ENCODE peak calls at places on chromosomes 3 and 15, in ten cellular contexts. E, T, K, R, W, U, A, J, X and C are unnamed samples.

GRCh38 chr3:53191836-53192480 is 30.9 kb downstream of the PRKCD start:
- DNase-seq in K (no peak), R (no peak), J (no peak), A (no peak), E (no peak), X (no peak), T (peak; percentile 81), W (no peak), U (no peak), C (no peak)

GRCh38 chr3:128482857-128483656 is 9.9 kb downstream of the GATA2 start:
- DNase-seq in R (peak; percentile 69), J (peak; percentile 72), X (no peak), U (peak; percentile 62), A (no peak), W (no peak), T (peak; percentile 82), E (peak; percentile 47), K (peak; percentile 60), C (peak; percentile 89)

GRCh38 chr3:110248666-110249065 is 823.0 kb upstream of the NECTIN3 start:
- DNase-seq in A (no peak), K (no peak), J (no peak), T (no peak), X (no peak), R (peak; percentile 17), E (no peak), W (no peak), U (no peak), C (peak; percentile 26)

GRCh38 chr3:124260206-124260915 is 268.4 kb upstream of the ROPN1 start:
- DNase-seq in X (no peak), U (peak; percentile 84), E (no peak), K (peak; percentile 84), W (no peak), J (peak; percentile 72), R (peak; percentile 90), T (no peak), A (peak; percentile 48), C (peak; percentile 56)

GRCh38 chr3:124829175-124829818 is 57.9 kb downstream of the ITGB5 start:
- DNase-seq in K (peak; percentile 66), A (no peak), W (no peak), E (no peak), T (no peak), R (peak; percentile 48), X (no peak), J (no peak), U (no peak), C (no peak)

GRCh38 chr15:39743611-39744010 is 39.0 kb downstream of the FSIP1 start:
- DNase-seq in K (no peak), E (no peak), R (no peak), J (peak; percentile 76), A (no peak), W (no peak), T (no peak), X (no peak), U (no peak), C (no peak)

GRCh38 chr15:46260937-46261336 is 626.1 kb downstream of the SQOR start:
- DNase-seq in R (no peak), K (no peak), W (no peak), T (no peak), X (no peak), E (peak; percentile 42), A (no peak), J (peak; percentile 5), U (no peak), C (no peak)

GRCh38 chr3:132522353-132522752 is 74.7 kb upstream of the ACKR4 start:
- DNase-seq in U (no peak), W (no peak), J (no peak), E (no peak), A (no peak), R (no peak), X (no peak), T (no peak), K (no peak), C (no peak)

GRCh38 chr3:171186817-171187216 is 160.3 kb upstream of the SLC2A2 start:
- DNase-seq in W (no peak), E (no peak), J (no peak), X (no peak), K (no peak), A (no peak), T (no peak), U (no peak), R (no peak), C (no peak)

GRCh38 chr3:171185959-171186358 is 159.4 kb upstream of the SLC2A2 start:
- DNase-seq in R (no peak), K (no peak), U (no peak), T (no peak), J (no peak), A (no peak), E (no peak), X (no peak), W (no peak), C (no peak)

GRCh38 chr3:171186383-171186782 is 159.9 kb upstream of the SLC2A2 start:
- DNase-seq in R (peak; percentile 58), X (no peak), J (no peak), T (no peak), U (peak; percentile 35), K (peak; percentile 40), W (no peak), A (no peak), E (no peak), C (no peak)

GRCh38 chr3:171189394-171189793 is 162.9 kb upstream of the SLC2A2 start:
- DNase-seq in U (no peak), T (no peak), E (no peak), W (no peak), J (no peak), K (no peak), X (no peak), A (no peak), R (no peak), C (no peak)

DNA sequence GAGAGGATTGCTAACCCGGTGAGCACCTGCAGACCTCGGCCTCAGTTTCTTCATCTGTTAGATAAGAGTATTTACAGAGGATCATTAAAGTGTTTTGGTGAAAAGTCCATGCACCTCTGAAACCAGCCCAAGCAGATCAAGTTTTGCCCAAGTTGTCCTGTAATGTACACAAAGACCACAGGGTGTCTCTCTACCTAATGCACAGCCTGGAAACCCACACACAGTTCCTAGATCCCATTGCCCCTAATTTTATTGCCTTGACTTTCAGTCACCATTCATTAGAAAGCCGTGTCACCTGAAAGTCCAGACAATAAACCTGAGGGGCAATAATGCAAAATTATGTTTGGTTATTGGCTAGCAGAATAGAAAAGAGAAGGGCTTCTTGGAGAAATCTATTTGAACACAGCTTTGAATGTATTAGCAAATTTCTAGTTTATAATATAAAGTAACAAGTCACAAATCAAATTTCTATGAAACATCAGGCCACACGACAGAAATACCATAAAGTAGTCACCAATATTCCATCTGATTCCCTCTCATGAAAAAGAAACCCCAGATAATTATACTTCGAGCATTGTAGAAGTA is 161.3 kb upstream of the SLC2A2 start:
- DNase-seq in J (peak; percentile 61), U (peak; percentile 69), A (no peak), R (peak; percentile 43), X (no peak), T (no peak), E (no peak), W (no peak), K (peak; percentile 61), C (peak; percentile 55)
- TF ChIP-seq CTCF in J (peak; percentile 85), U (peak; percentile 77), A (peak; percentile 62), R (peak; percentile 72), X (peak; percentile 17), T (peak; percentile 54), E (peak; percentile 22), W (peak; percentile 48), K (peak; percentile 72), C (peak; percentile 77)

GRCh38 chr3:45503904-45504651 is 90.5 kb upstream of the LIMD1 start:
- DNase-seq in A (no peak), U (no peak), R (no peak), J (no peak), T (no peak), E (no peak), X (no peak), K (no peak), W (no peak), C (no peak)

GRCh38 chr3:45498532-45498931 is 96.0 kb upstream of the LIMD1 start:
- DNase-seq in W (no peak), K (no peak), U (no peak), E (no peak), X (no peak), R (no peak), T (no peak), J (no peak), A (no peak), C (no peak)

GRCh38 chr3:45497963-45498362 is 96.6 kb upstream of the LIMD1 start:
- DNase-seq in R (peak; percentile 33), T (no peak), K (no peak), U (no peak), A (no peak), J (no peak), E (no peak), W (no peak), X (no peak), C (peak; percentile 33)

GRCh38 chr3:45496550-45496949 is 98.0 kb upstream of the LIMD1 start:
- DNase-seq in W (no peak), J (no peak), K (peak; percentile 77), T (no peak), A (no peak), U (peak; percentile 91), E (no peak), X (no peak), R (peak; percentile 27), C (no peak)

GRCh38 chr3:45499529-45499928 is 95.0 kb upstream of the LIMD1 start:
- DNase-seq in W (no peak), E (no peak), J (peak; percentile 72), T (no peak), K (peak; percentile 76), A (no peak), R (peak; percentile 72), X (no peak), U (peak; percentile 74), C (peak; percentile 67)
- TF ChIP-seq CTCF in W (peak; percentile 49), E (no peak), J (peak; percentile 66), T (peak; percentile 32), K (peak; percentile 47), A (peak; percentile 45), R (peak; percentile 61), X (no peak), U (peak; percentile 23), C (peak; percentile 38)

GRCh38 chr15:66080791-66081475 is 172.6 kb downstream of the MEGF11 start:
- DNase-seq in X (no peak), T (no peak), E (peak; percentile 62), A (peak; percentile 11), K (peak; percentile 58), U (peak; percentile 58), R (peak; percentile 53), J (no peak), W (no peak), C (peak; percentile 32)

GRCh38 chr15:66089049-66089448 is 164.5 kb downstream of the MEGF11 start:
- DNase-seq in X (no peak), W (no peak), J (no peak), E (no peak), R (no peak), A (no peak), U (peak; percentile 58), T (no peak), K (peak; percentile 12), C (no peak)

GRCh38 chr15:66084704-66085103 is 168.8 kb downstream of the MEGF11 start:
- DNase-seq in X (no peak), R (no peak), T (peak; percentile 35), J (no peak), K (no peak), A (no peak), W (no peak), U (no peak), E (no peak), C (no peak)

GRCh38 chr15:66085128-66085527 is 168.4 kb downstream of the MEGF11 start:
- DNase-seq in A (no peak), E (peak; percentile 61), T (no peak), U (no peak), K (no peak), J (peak; percentile 11), X (no peak), R (no peak), W (no peak), C (no peak)
- TF ChIP-seq CTCF in A (no peak), E (peak; percentile 34), T (no peak), U (no peak), K (no peak), J (no peak), X (peak; percentile 15), R (no peak), W (no peak), C (no peak)

DNA sequence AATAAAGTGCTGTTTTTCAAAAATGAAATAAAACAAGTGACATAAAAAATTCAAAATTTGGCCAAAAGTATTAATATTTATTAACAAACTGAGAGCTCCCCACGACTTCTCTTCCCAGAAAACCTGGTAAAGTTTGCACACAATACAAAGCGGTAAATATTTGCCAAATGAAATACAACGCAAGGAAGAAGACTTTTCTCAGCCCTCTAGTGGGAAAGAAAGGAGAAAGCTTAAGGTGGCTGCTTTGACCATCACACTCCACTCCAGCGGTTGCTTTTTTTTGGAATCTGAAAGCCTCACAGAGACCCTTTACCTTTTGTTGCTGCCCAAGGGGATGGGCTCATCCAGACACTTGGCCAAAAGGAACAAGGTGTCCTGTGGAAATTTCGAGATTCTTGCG is 1.1 kb upstream of the GK5 start:
- DNase-seq in R (no peak), J (no peak), K (no peak), E (no peak), U (no peak), X (no peak), A (no peak), T (no peak), W (no peak), C (peak; percentile 14)
- TF ChIP-seq CTCF in R (peak; percentile 27), J (peak; percentile 29), K (no peak), E (no peak), U (no peak), X (no peak), A (no peak), T (no peak), W (no peak), C (peak; percentile 36)